ENCODE peak calls at places on chromosomes 1 and 21, in eight cellular contexts. J is RWPE1; B is effector memory CD8-positive, alpha-beta T cell; Y is H9; P is adrenal gland; H is ureter; O is GM03348; G is Peyer's patch. V is an unnamed sample.

GRCh38 chr1:160744287-160744857 is 5.3 kb downstream of the SLAMF7 start:
- DNase-seq in P (no peak), O (no peak), Y (no peak), G (no peak), J (no peak), H (no peak), B (no peak), V (no peak)

GRCh38 chr1:172357753-172358152 is 62.7 kb upstream of the C1orf105 start:
- DNase-seq in O (no peak), H (no peak), G (no peak), B (no peak), P (no peak), J (no peak), Y (no peak), V (no peak)

GRCh38 chr1:68197891-68198290 is 34.4 kb downstream of the WLS start:
- DNase-seq in P (no peak), J (peak), Y (no peak), H (no peak), B (no peak), O (no peak), G (no peak), V (no peak)

GRCh38 chr1:108877324-108877812 is 583 bp downstream of the GPSM2 start:
- DNase-seq in B (no peak), Y (no peak), G (no peak), P (peak), H (no peak), O (peak), J (peak), V (peak)

GRCh38 chr1:1442069-1442770 is 6.7 kb downstream of the VWA1 start:
- DNase-seq in P (no peak), G (no peak), H (no peak), B (no peak), O (no peak), J (no peak), Y (no peak), V (no peak)

GRCh38 chr1:230284891-230285290 is 141.2 kb downstream of the PGBD5 start:
- DNase-seq in O (no peak), P (peak), J (no peak), B (no peak), G (peak), Y (no peak), H (no peak), V (no peak)

GRCh38 chr1:227815468-227816409 is at the start of gene PRSS38:
- DNase-seq in H (no peak), O (no peak), J (no peak), P (no peak), B (no peak), G (no peak), Y (no peak), V (no peak)

GRCh38 chr1:203913045-203913444 is 51.6 kb downstream of the SNRPE start:
- DNase-seq in J (no peak), B (no peak), Y (no peak), H (no peak), G (no peak), O (no peak), P (no peak), V (no peak)

GRCh38 chr1:31409946-31410858 is 2.8 kb upstream of the SERINC2 start:
- DNase-seq in Y (no peak), O (no peak), H (no peak), J (no peak), B (no peak), G (no peak), P (peak), V (no peak)

GRCh38 chr1:8363764-8364301 is 45.9 kb downstream of the SLC45A1 start:
- DNase-seq in H (peak), O (no peak), B (no peak), J (no peak), P (peak), G (no peak), Y (no peak), V (no peak)

GRCh38 chr1:117664314-117664713 is 58.5 kb downstream of the TENT5C start:
- DNase-seq in B (peak), O (no peak), P (no peak), Y (no peak), J (no peak), G (peak), H (no peak), V (no peak)

GRCh38 chr1:114511048-114511785 is at the start of gene TRIM33:
- DNase-seq in H (peak), O (peak), B (peak), Y (peak), G (peak), J (peak), P (peak), V (peak)

GRCh38 chr1:150567341-150567716 is 12.1 kb downstream of the MCL1 start:
- DNase-seq in Y (peak), P (no peak), J (no peak), G (peak), B (no peak), O (no peak), H (no peak), V (no peak)

GRCh38 chr1:174988986-174989385 is 10.8 kb upstream of the CACYBP start:
- DNase-seq in Y (no peak), H (no peak), J (no peak), B (no peak), O (no peak), G (no peak), P (no peak), V (no peak)

GRCh38 chr21:29430581-29430980 is 131.9 kb downstream of the BACH1 start:
- DNase-seq in J (no peak), H (no peak), B (no peak), O (no peak), G (no peak), Y (no peak), P (no peak), V (no peak)

GRCh38 chr1:202279806-202280205 is 61.9 kb downstream of the UBE2T start:
- DNase-seq in P (no peak), O (peak), Y (no peak), G (no peak), H (no peak), J (no peak), B (no peak), V (no peak)

GRCh38 chr1:2272686-2273400 is 44.7 kb downstream of the SKI start:
- DNase-seq in P (no peak), H (no peak), Y (no peak), J (no peak), G (no peak), B (no peak), O (no peak), V (no peak)